ENCODE peak calls at places on chromosomes 5 and 9, in eight cellular contexts. C is mucosa of gallbladder, J is endothelial cell, L is aorta, M is T-helper 17 cell, R is lower lobe of right lung, E is T follicular helper cell, Q is nephron progenitor cell. O is an unnamed sample.
A peak's percentile ranks its signal among the peaks of the same experiment; 100 is the strongest.

GRCh38 chr9:18237776-18238175 is 236.2 kb upstream of the ADAMTSL1 start:
- DNase-seq in M (no peak), Q (no peak), C (no peak), R (no peak), E (no peak), J (no peak), L (no peak), O (no peak)

GRCh38 chr5:173494446-173494845 is 122.0 kb downstream of the BOD1 start:
- DNase-seq in L (no peak), E (no peak), C (no peak), Q (no peak), M (no peak), J (no peak), R (no peak), O (no peak)

GRCh38 chr9:127555830-127556820 is 56.0 kb upstream of the STXBP1 start:
- DNase-seq in L (peak; percentile 91), J (no peak), M (peak; percentile 16), R (peak; percentile 82), C (peak; percentile 79), Q (no peak), E (no peak), O (peak; percentile 91)

GRCh38 chr5:124644138-124644537 is 102.3 kb downstream of the ZNF608 start:
- DNase-seq in J (no peak), R (no peak), Q (no peak), L (no peak), M (no peak), C (no peak), E (no peak), O (no peak)

GRCh38 chr5:1526151-1526631 is 2.4 kb upstream of the LPCAT1 start:
- DNase-seq in L (peak; percentile 58), Q (no peak), R (peak; percentile 35), J (no peak), M (no peak), C (no peak), E (no peak), O (no peak)

GRCh38 chr9:119963258-119963797 is 594.1 kb upstream of the BRINP1 start:
- DNase-seq in C (no peak), M (no peak), L (no peak), E (no peak), J (peak; percentile 7), R (peak; percentile 48), Q (peak; percentile 7), O (peak; percentile 42)

GRCh38 chr5:140262221-140262620 is 40.7 kb downstream of the PFDN1 start:
- DNase-seq in R (no peak), L (no peak), E (no peak), J (no peak), C (no peak), Q (no peak), M (no peak), O (no peak)

GRCh38 chr9:8451146-8451545 is 651.6 kb upstream of the DMAC1 start:
- DNase-seq in L (no peak), C (no peak), J (no peak), R (no peak), M (no peak), E (no peak), Q (no peak), O (no peak)

GRCh38 chr5:129098488-129099183 is 4.1 kb downstream of the ISOC1 start:
- DNase-seq in C (no peak), M (no peak), E (no peak), L (no peak), J (no peak), R (no peak), Q (no peak), O (no peak)

GRCh38 chr9:26175264-26175663 is 497.0 kb upstream of the TUSC1 start:
- DNase-seq in M (no peak), L (no peak), R (no peak), J (no peak), E (no peak), C (no peak), Q (no peak), O (no peak)

GRCh38 chr9:124784503-124784902 is 7.6 kb downstream of the OLFML2A start:
- DNase-seq in L (no peak), R (no peak), C (no peak), E (no peak), J (no peak), M (no peak), Q (no peak), O (no peak)

GRCh38 chr9:130869250-130869649 is 27.4 kb downstream of the QRFP start:
- DNase-seq in C (peak; percentile 38), R (no peak), J (no peak), M (no peak), E (no peak), L (peak; percentile 87), Q (no peak), O (no peak)

GRCh38 chr5:164097747-164098146 is 592.3 kb downstream of the MAT2B start:
- DNase-seq in E (no peak), J (no peak), L (no peak), C (no peak), M (no peak), Q (no peak), R (no peak), O (peak; percentile 5)

GRCh38 chr5:149886697-149887470 is 57.7 kb downstream of the PDE6A start:
- DNase-seq in E (no peak), Q (no peak), R (no peak), M (no peak), J (no peak), L (no peak), C (no peak), O (peak; percentile 67)

GRCh38 chr5:65828022-65828421 is 98.4 kb upstream of the ERBIN start:
- DNase-seq in L (no peak), C (no peak), J (no peak), E (no peak), M (no peak), R (no peak), Q (no peak), O (no peak)

GRCh38 chr5:40401281-40401680 is 278.4 kb upstream of the PTGER4 start:
- DNase-seq in R (no peak), C (no peak), J (no peak), M (no peak), E (no peak), Q (no peak), L (no peak), O (no peak)

GRCh38 chr5:8729437-8729836 is 816.4 kb downstream of the SEMA5A start:
- DNase-seq in M (no peak), J (no peak), C (no peak), Q (no peak), R (no peak), E (no peak), L (no peak), O (no peak)

GRCh38 chr5:36152324-36153298 is 700 bp downstream of the SKP2 start:
- DNase-seq in R (no peak), L (no peak), M (no peak), Q (peak; percentile 20), C (no peak), E (no peak), J (no peak), O (no peak)

GRCh38 chr5:124660229-124661093 is 86.0 kb downstream of the ZNF608 start:
- DNase-seq in L (no peak), M (no peak), R (no peak), E (no peak), J (no peak), Q (no peak), C (peak; percentile 49), O (peak; percentile 89)

GRCh38 chr5:102700126-102700851 is 54.8 kb upstream of the PAM start:
- DNase-seq in R (no peak), L (no peak), J (no peak), Q (no peak), C (no peak), M (no peak), E (no peak), O (no peak)

GRCh38 chr5:62340392-62340791 is 34.4 kb downstream of the KIF2A start:
- DNase-seq in M (no peak), E (no peak), R (no peak), C (no peak), Q (no peak), L (no peak), J (no peak), O (no peak)

GRCh38 chr9:98108540-98109031 is 10.4 kb downstream of the TRIM14 start:
- DNase-seq in R (no peak), M (no peak), E (no peak), C (no peak), J (no peak), Q (no peak), L (peak; percentile 34), O (no peak)

GRCh38 chr5:40754381-40755092 is 1.2 kb downstream of the TTC33 start:
- DNase-seq in Q (no peak), M (no peak), C (no peak), L (no peak), E (no peak), R (no peak), J (no peak), O (no peak)

GRCh38 chr5:14399054-14399657 is 182.4 kb upstream of the OTULINL start:
- DNase-seq in C (no peak), Q (no peak), M (no peak), J (peak; percentile 23), E (no peak), L (no peak), R (no peak), O (peak; percentile 61)

GRCh38 chr9:33718987-33719386 is 76.4 kb upstream of the PRSS3 start:
- DNase-seq in Q (no peak), R (peak; percentile 61), J (no peak), L (peak; percentile 74), C (no peak), M (no peak), E (no peak), O (no peak)

GRCh38 chr5:12625667-12626263 is 721.5 kb upstream of the CTNND2 start:
- DNase-seq in M (no peak), L (no peak), E (no peak), Q (no peak), J (no peak), R (no peak), C (no peak), O (no peak)

O was measured in astrocyte of the cerebellum.